ENCODE peak calls at places on chromosomes 4 and X, in eight cellular contexts. One of them, this sample, is unnamed. For H3K4me1, the result is how much of the 10 kb centered on the place peaks cover.

GRCh38 chr4:98284640-98285046 is 23.5 kb downstream of the RAP1GDS1 start:
- DNase-seq in DND-41: no peak
- DNase-seq in GM23248: peak
- DNase-seq in HCT116: peak
- DNase-seq in neural progenitor cell: peak
- DNase-seq in neuronal stem cell: peak
- DNase-seq in Karpas-422: no peak
- DNase-seq in mesenchymal stem cell: no peak
- DNase-seq in this sample: no peak

GRCh38 chr4:6986067-6986780 is 56.9 kb upstream of the TADA2B start:
- DNase-seq in DND-41: no peak
- DNase-seq in GM23248: peak
- DNase-seq in HCT116: no peak
- DNase-seq in neural progenitor cell: peak
- DNase-seq in neuronal stem cell: no peak
- DNase-seq in Karpas-422: no peak
- DNase-seq in mesenchymal stem cell: peak
- DNase-seq in this sample: peak

GRCh38 chrX:119075271-119075670 is 2.5 kb downstream of the CT47C1 start:
- DNase-seq in DND-41: no peak
- DNase-seq in GM23248: no peak
- DNase-seq in HCT116: no peak
- DNase-seq in neural progenitor cell: no peak
- DNase-seq in neuronal stem cell: no peak
- DNase-seq in Karpas-422: no peak
- DNase-seq in mesenchymal stem cell: no peak
- DNase-seq in this sample: no peak

GRCh38 chr4:41296995-41297394 is 40.3 kb downstream of the UCHL1 start:
- DNase-seq in DND-41: no peak
- DNase-seq in GM23248: no peak
- DNase-seq in HCT116: no peak
- DNase-seq in neural progenitor cell: no peak
- DNase-seq in neuronal stem cell: no peak
- DNase-seq in Karpas-422: no peak
- DNase-seq in mesenchymal stem cell: peak
- DNase-seq in this sample: no peak

GRCh38 chr4:154939851-154940250 is 158.8 kb downstream of the RBM46 start:
- DNase-seq in DND-41: no peak
- DNase-seq in GM23248: no peak
- DNase-seq in HCT116: no peak
- DNase-seq in neural progenitor cell: no peak
- DNase-seq in neuronal stem cell: no peak
- DNase-seq in Karpas-422: no peak
- DNase-seq in mesenchymal stem cell: no peak
- DNase-seq in this sample: no peak

GRCh38 chr4:140725556-140725955 is 30.6 kb downstream of the TBC1D9 start:
- DNase-seq in DND-41: no peak
- DNase-seq in GM23248: no peak
- DNase-seq in HCT116: no peak
- DNase-seq in neural progenitor cell: no peak
- DNase-seq in neuronal stem cell: no peak
- DNase-seq in Karpas-422: no peak
- DNase-seq in mesenchymal stem cell: no peak
- DNase-seq in this sample: no peak

GRCh38 chrX:39759526-39760224 is 338.1 kb downstream of the BCOR start:
- DNase-seq in DND-41: no peak
- DNase-seq in GM23248: peak
- DNase-seq in HCT116: no peak
- DNase-seq in neural progenitor cell: peak
- DNase-seq in neuronal stem cell: no peak
- DNase-seq in Karpas-422: peak
- DNase-seq in mesenchymal stem cell: peak
- DNase-seq in this sample: no peak

GRCh38 chrX:21764043-21764442 is 6.1 kb upstream of the SMPX start:
- DNase-seq in DND-41: no peak
- DNase-seq in GM23248: no peak
- DNase-seq in HCT116: no peak
- DNase-seq in neural progenitor cell: no peak
- DNase-seq in neuronal stem cell: no peak
- DNase-seq in Karpas-422: no peak
- DNase-seq in mesenchymal stem cell: no peak
- DNase-seq in this sample: no peak

GRCh38 chrX:85244411-85245210 is 820 bp downstream of the ZNF711 start:
- DNase-seq in DND-41: peak
- DNase-seq in GM23248: peak
- DNase-seq in HCT116: no peak
- DNase-seq in neural progenitor cell: peak
- DNase-seq in neuronal stem cell: peak
- DNase-seq in Karpas-422: peak
- DNase-seq in mesenchymal stem cell: peak
- DNase-seq in this sample: peak

GRCh38 chrX:9703406-9703805 is 62.2 kb downstream of the GPR143 start:
- DNase-seq in DND-41: no peak
- DNase-seq in GM23248: no peak
- DNase-seq in HCT116: no peak
- DNase-seq in neural progenitor cell: no peak
- DNase-seq in neuronal stem cell: no peak
- DNase-seq in Karpas-422: no peak
- DNase-seq in mesenchymal stem cell: no peak
- DNase-seq in this sample: no peak

GRCh38 chrX:153818571-153819397 is 11.6 kb downstream of the PDZD4 start:
- DNase-seq in DND-41: peak
- DNase-seq in GM23248: peak
- DNase-seq in HCT116: no peak
- DNase-seq in neural progenitor cell: peak
- DNase-seq in neuronal stem cell: peak
- DNase-seq in Karpas-422: no peak
- DNase-seq in mesenchymal stem cell: peak
- DNase-seq in this sample: no peak

GRCh38 chr4:74536557-74536956 is 91.6 kb downstream of the AREG start:
- DNase-seq in DND-41: no peak
- DNase-seq in GM23248: peak
- DNase-seq in HCT116: no peak
- DNase-seq in neural progenitor cell: no peak
- DNase-seq in neuronal stem cell: no peak
- DNase-seq in Karpas-422: no peak
- DNase-seq in mesenchymal stem cell: no peak
- DNase-seq in this sample: no peak

GRCh38 chrX:139933904-139934303 is 1.1 kb upstream of the ATP11C start:
- DNase-seq in DND-41: no peak
- DNase-seq in GM23248: no peak
- DNase-seq in HCT116: no peak
- DNase-seq in neural progenitor cell: no peak
- DNase-seq in neuronal stem cell: no peak
- DNase-seq in Karpas-422: no peak
- DNase-seq in mesenchymal stem cell: no peak
- DNase-seq in this sample: peak

GRCh38 chr4:24778427-24779225 is 16.7 kb upstream of the SOD3 start:
- DNase-seq in DND-41: no peak
- DNase-seq in GM23248: peak
- DNase-seq in HCT116: no peak
- DNase-seq in neural progenitor cell: no peak
- DNase-seq in neuronal stem cell: no peak
- DNase-seq in Karpas-422: no peak
- DNase-seq in mesenchymal stem cell: peak
- DNase-seq in this sample: no peak

GRCh38 chr4:165520071-165520470 is 141.3 kb downstream of the CPE start:
- DNase-seq in DND-41: no peak
- DNase-seq in GM23248: no peak
- DNase-seq in HCT116: no peak
- DNase-seq in neural progenitor cell: no peak
- DNase-seq in neuronal stem cell: no peak
- DNase-seq in Karpas-422: no peak
- DNase-seq in mesenchymal stem cell: no peak
- DNase-seq in this sample: no peak

GRCh38 chr4:165518024-165518616 is 139.3 kb downstream of the CPE start:
- DNase-seq in DND-41: no peak
- DNase-seq in GM23248: no peak
- DNase-seq in HCT116: no peak
- DNase-seq in neural progenitor cell: no peak
- DNase-seq in neuronal stem cell: no peak
- DNase-seq in Karpas-422: no peak
- DNase-seq in mesenchymal stem cell: no peak
- DNase-seq in this sample: no peak

GRCh38 chr4:165518658-165519057 is 139.8 kb downstream of the CPE start:
- DNase-seq in DND-41: no peak
- DNase-seq in GM23248: no peak
- DNase-seq in HCT116: no peak
- DNase-seq in neural progenitor cell: no peak
- DNase-seq in neuronal stem cell: no peak
- DNase-seq in Karpas-422: no peak
- DNase-seq in mesenchymal stem cell: no peak
- DNase-seq in this sample: no peak

GRCh38 chr4:165524532-165525190 is 145.9 kb downstream of the CPE start:
- DNase-seq in DND-41: no peak
- DNase-seq in GM23248: peak
- DNase-seq in HCT116: no peak
- DNase-seq in neural progenitor cell: no peak
- DNase-seq in neuronal stem cell: no peak
- DNase-seq in Karpas-422: no peak
- DNase-seq in mesenchymal stem cell: no peak
- DNase-seq in this sample: no peak

GRCh38 chr4:165522049-165522448 is 143.2 kb downstream of the CPE start:
- DNase-seq in DND-41: no peak
- DNase-seq in GM23248: no peak
- DNase-seq in HCT116: no peak
- DNase-seq in neural progenitor cell: no peak
- DNase-seq in neuronal stem cell: no peak
- DNase-seq in Karpas-422: no peak
- DNase-seq in mesenchymal stem cell: no peak
- DNase-seq in this sample: no peak
- H3K9ac ChIP-seq in DND-41: no peak
- H3K9ac ChIP-seq in GM23248: no peak
- H3K9ac ChIP-seq in HCT116: no peak
- H3K9ac ChIP-seq in neural progenitor cell: no peak
- H3K9ac ChIP-seq in neuronal stem cell: no peak
- H3K9ac ChIP-seq in Karpas-422: no peak
- H3K9ac ChIP-seq in mesenchymal stem cell: no peak
- H3K9ac ChIP-seq in this sample: no peak

GRCh38 chr4:86940176-86940575 is 5.4 kb downstream of the AFF1 start:
- DNase-seq in DND-41: no peak
- DNase-seq in GM23248: peak
- DNase-seq in HCT116: no peak
- DNase-seq in neural progenitor cell: no peak
- DNase-seq in neuronal stem cell: no peak
- DNase-seq in Karpas-422: no peak
- DNase-seq in mesenchymal stem cell: peak
- DNase-seq in this sample: no peak
- H3K4me1 ChIP-seq in DND-41: half or more
- H3K4me1 ChIP-seq in GM23248: under half
- H3K4me1 ChIP-seq in HCT116: under half
- H3K4me1 ChIP-seq in neural progenitor cell: under half
- H3K4me1 ChIP-seq in neuronal stem cell: under half
- H3K4me1 ChIP-seq in Karpas-422: under half
- H3K4me1 ChIP-seq in mesenchymal stem cell: under half
- H3K4me1 ChIP-seq in this sample: under half

GRCh38 chr4:150258569-150258968 is 180.3 kb downstream of the DCLK2 start:
- DNase-seq in DND-41: no peak
- DNase-seq in GM23248: no peak
- DNase-seq in HCT116: no peak
- DNase-seq in neural progenitor cell: no peak
- DNase-seq in neuronal stem cell: no peak
- DNase-seq in Karpas-422: no peak
- DNase-seq in mesenchymal stem cell: no peak
- DNase-seq in this sample: no peak
- H3K27ac ChIP-seq in DND-41: no peak
- H3K27ac ChIP-seq in GM23248: no peak
- H3K27ac ChIP-seq in HCT116: no peak
- H3K27ac ChIP-seq in neural progenitor cell: no peak
- H3K27ac ChIP-seq in neuronal stem cell: no peak
- H3K27ac ChIP-seq in Karpas-422: no peak
- H3K27ac ChIP-seq in mesenchymal stem cell: no peak
- H3K27ac ChIP-seq in this sample: no peak

GRCh38 chr4:168880811-168881595 is 129.1 kb downstream of the CBR4 start:
- DNase-seq in DND-41: no peak
- DNase-seq in GM23248: no peak
- DNase-seq in HCT116: no peak
- DNase-seq in neural progenitor cell: no peak
- DNase-seq in neuronal stem cell: no peak
- DNase-seq in Karpas-422: no peak
- DNase-seq in mesenchymal stem cell: peak
- DNase-seq in this sample: no peak

GRCh38 chr4:168881754-168882153 is 128.3 kb downstream of the CBR4 start:
- DNase-seq in DND-41: no peak
- DNase-seq in GM23248: peak
- DNase-seq in HCT116: no peak
- DNase-seq in neural progenitor cell: no peak
- DNase-seq in neuronal stem cell: no peak
- DNase-seq in Karpas-422: no peak
- DNase-seq in mesenchymal stem cell: no peak
- DNase-seq in this sample: no peak

GRCh38 chr4:168877779-168878491 is 132.1 kb downstream of the CBR4 start:
- DNase-seq in DND-41: peak
- DNase-seq in GM23248: peak
- DNase-seq in HCT116: no peak
- DNase-seq in neural progenitor cell: peak
- DNase-seq in neuronal stem cell: peak
- DNase-seq in Karpas-422: peak
- DNase-seq in mesenchymal stem cell: no peak
- DNase-seq in this sample: peak

GRCh38 chr4:168879178-168879577 is 130.9 kb downstream of the CBR4 start:
- DNase-seq in DND-41: no peak
- DNase-seq in GM23248: no peak
- DNase-seq in HCT116: no peak
- DNase-seq in neural progenitor cell: no peak
- DNase-seq in neuronal stem cell: no peak
- DNase-seq in Karpas-422: no peak
- DNase-seq in mesenchymal stem cell: no peak
- DNase-seq in this sample: no peak

DNA sequence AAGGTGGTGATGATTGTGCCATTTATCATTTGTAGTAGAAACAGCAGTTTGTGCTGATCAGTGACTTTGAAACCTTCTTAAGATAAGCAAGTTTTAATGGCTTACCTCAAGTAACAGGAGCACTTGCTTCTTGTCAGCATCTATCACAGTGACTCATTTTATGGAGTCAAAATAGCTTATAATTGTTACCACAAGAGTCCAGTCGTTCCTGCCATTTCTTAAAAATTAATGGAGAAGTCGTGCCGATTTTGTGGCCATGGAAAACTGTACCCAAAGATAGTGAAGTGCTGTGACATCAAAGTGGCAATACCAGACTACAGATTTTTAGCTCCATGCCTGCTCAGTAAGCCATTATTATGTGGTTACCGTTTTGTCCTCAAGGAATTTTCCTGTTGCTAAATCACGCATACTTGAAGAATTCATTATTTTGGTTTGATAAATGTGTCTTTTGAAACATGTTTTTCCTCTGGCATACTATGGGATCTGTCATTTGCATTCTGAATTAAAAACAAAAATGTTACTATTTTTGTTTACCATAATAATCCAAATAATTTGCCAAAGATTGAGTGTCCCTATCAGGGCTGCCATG is 129.9 kb downstream of the CBR4 start:
- DNase-seq in DND-41: no peak
- DNase-seq in GM23248: peak
- DNase-seq in HCT116: no peak
- DNase-seq in neural progenitor cell: no peak
- DNase-seq in neuronal stem cell: no peak
- DNase-seq in Karpas-422: no peak
- DNase-seq in mesenchymal stem cell: peak
- DNase-seq in this sample: no peak
- H3K9ac ChIP-seq in DND-41: no peak
- H3K9ac ChIP-seq in GM23248: no peak
- H3K9ac ChIP-seq in HCT116: no peak
- H3K9ac ChIP-seq in neural progenitor cell: no peak
- H3K9ac ChIP-seq in neuronal stem cell: no peak
- H3K9ac ChIP-seq in Karpas-422: no peak
- H3K9ac ChIP-seq in mesenchymal stem cell: no peak
- H3K9ac ChIP-seq in this sample: no peak

GRCh38 chr4:1246111-1246881 is 2.6 kb downstream of the CTBP1 start:
- DNase-seq in DND-41: no peak
- DNase-seq in GM23248: peak
- DNase-seq in HCT116: no peak
- DNase-seq in neural progenitor cell: no peak
- DNase-seq in neuronal stem cell: no peak
- DNase-seq in Karpas-422: peak
- DNase-seq in mesenchymal stem cell: peak
- DNase-seq in this sample: peak
- H3K4me1 ChIP-seq in DND-41: half or more
- H3K4me1 ChIP-seq in GM23248: under half
- H3K4me1 ChIP-seq in HCT116: under half
- H3K4me1 ChIP-seq in neural progenitor cell: under half
- H3K4me1 ChIP-seq in neuronal stem cell: under half
- H3K4me1 ChIP-seq in Karpas-422: under half
- H3K4me1 ChIP-seq in mesenchymal stem cell: half or more
- H3K4me1 ChIP-seq in this sample: under half